ENCODE peak calls at places on chromosomes 12 and 14, in seven cellular contexts. N is uterus, S is IMR-90, I is ovary, T is lower lobe of right lung, A is psoas muscle, B is cardiac muscle cell. U is an unnamed sample.

GRCh38 chr12:23049180-23049579 is 424.2 kb downstream of the ETNK1 start:
- DNase-seq in N (no peak), S (peak; percentile 27), I (no peak), T (no peak), A (no peak), B (no peak), U (no peak)

GRCh38 chr12:6306599-6307220 is 3.8 kb upstream of the PLEKHG6 start:
- DNase-seq in N (no peak), S (no peak), I (no peak), T (no peak), A (no peak), B (no peak), U (no peak)

GRCh38 chr14:91330846-91331245 is 86.3 kb upstream of the GPR68 start:
- DNase-seq in N (no peak), S (no peak), I (no peak), T (no peak), A (no peak), B (no peak), U (no peak)

GRCh38 chr12:67590122-67590795 is 58.3 kb upstream of the DYRK2 start:
- DNase-seq in N (no peak), S (no peak), I (no peak), T (no peak), A (no peak), B (no peak), U (no peak)

GRCh38 chr12:96239711-96240234 is 45.6 kb downstream of the ELK3 start:
- DNase-seq in N (peak; percentile 91), S (no peak), I (no peak), T (no peak), A (no peak), B (peak; percentile 96), U (no peak)

GRCh38 chr14:31944256-31945073 is 132.6 kb upstream of the ARHGAP5 start:
- DNase-seq in N (no peak), S (no peak), I (no peak), T (no peak), A (no peak), B (no peak), U (peak; percentile 95)

GRCh38 chr14:94009767-94010166 is 12.7 kb downstream of the CCDC197 start:
- DNase-seq in N (no peak), S (peak; percentile 63), I (no peak), T (no peak), A (no peak), B (no peak), U (no peak)

GRCh38 chr12:119419371-119419770 is 84.8 kb downstream of the CCDC60 start:
- DNase-seq in N (no peak), S (no peak), I (no peak), T (no peak), A (no peak), B (no peak), U (no peak)

GRCh38 chr14:72611506-72611905 is 282.4 kb downstream of the DPF3 start:
- DNase-seq in N (no peak), S (no peak), I (no peak), T (no peak), A (no peak), B (no peak), U (no peak)

GRCh38 chr12:60308366-60309000 is 712.7 kb downstream of the SLC16A7 start:
- DNase-seq in N (no peak), S (peak; percentile 30), I (no peak), T (no peak), A (no peak), B (no peak), U (no peak)

DNA sequence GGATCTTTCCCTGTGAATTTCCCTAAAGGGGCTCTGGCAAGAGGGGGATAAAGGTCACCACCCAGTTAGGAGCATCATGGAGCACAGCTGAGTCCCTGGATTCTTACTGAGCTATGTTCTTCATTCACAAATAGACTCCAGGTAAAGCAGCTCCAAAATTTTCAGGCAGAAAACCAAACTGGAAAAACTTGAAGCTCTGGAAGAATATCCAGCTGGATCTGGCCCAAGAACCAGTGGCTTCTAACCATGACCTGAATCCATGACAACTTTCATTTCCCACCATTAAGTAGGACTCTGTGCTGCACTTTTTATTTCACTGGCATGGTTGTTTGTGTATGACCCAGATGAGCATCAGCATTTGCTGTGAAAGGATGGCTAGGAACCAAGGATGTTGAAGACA is 180.4 kb upstream of the FKBP4 start:
- DNase-seq in N (no peak), S (peak; percentile 28), I (no peak), T (no peak), A (no peak), B (no peak), U (no peak)
- H3K4me1 ChIP-seq in N (no peaks in the 10 kb centered on the region), S (peaks cover 27% of the 10 kb centered on the region), I (peaks cover 9% of the 10 kb centered on the region), T (peaks cover 5% of the 10 kb centered on the region), A (no peaks in the 10 kb centered on the region), B (no peaks in the 10 kb centered on the region), U (no peaks in the 10 kb centered on the region)

DNA sequence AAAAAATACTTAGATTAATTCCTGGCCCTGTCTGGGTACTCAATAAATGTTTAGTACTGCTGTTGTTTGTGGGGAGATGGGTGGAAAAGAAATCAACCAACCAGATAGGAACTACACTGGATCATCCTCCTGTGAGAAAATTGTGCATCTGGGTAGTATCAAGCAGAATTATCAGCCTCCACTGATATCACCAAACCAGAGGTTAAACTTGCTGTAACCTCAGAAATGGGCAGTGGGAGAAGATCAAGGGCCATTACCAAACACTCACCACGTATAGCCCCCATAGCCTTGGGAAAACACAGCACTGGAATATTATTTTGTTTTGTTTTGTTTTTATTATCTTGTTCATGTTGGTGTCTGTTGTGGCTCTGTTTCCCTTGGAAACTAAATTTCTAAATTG is 19.7 kb downstream of the VEZT start:
- DNase-seq in N (no peak), S (no peak), I (no peak), T (no peak), A (no peak), B (no peak), U (no peak)
- TF ChIP-seq CTCF in N (no peak), S (no peak), I (no peak), T (no peak), A (no peak), B (no peak), U (no peak)

GRCh38 chr12:63007726-63008125 is 72.8 kb upstream of the PPM1H start:
- DNase-seq in N (no peak), S (no peak), I (no peak), T (no peak), A (no peak), B (no peak), U (no peak)

GRCh38 chr12:63003223-63003819 is 68.4 kb upstream of the PPM1H start:
- DNase-seq in N (no peak), S (no peak), I (no peak), T (no peak), A (no peak), B (no peak), U (no peak)

GRCh38 chr12:63010698-63011097 is 75.7 kb upstream of the PPM1H start:
- DNase-seq in N (no peak), S (no peak), I (no peak), T (no peak), A (no peak), B (no peak), U (no peak)

GRCh38 chr12:63008372-63008771 is 73.4 kb upstream of the PPM1H start:
- DNase-seq in N (no peak), S (no peak), I (no peak), T (no peak), A (no peak), B (no peak), U (no peak)

GRCh38 chr12:63006536-63006935 is 71.6 kb upstream of the PPM1H start:
- DNase-seq in N (no peak), S (no peak), I (no peak), T (no peak), A (no peak), B (no peak), U (no peak)
- H3K36me3 ChIP-seq in N (no peaks in the 10 kb centered on the region), S (no peaks in the 10 kb centered on the region), I (no peaks in the 10 kb centered on the region), T (no peaks in the 10 kb centered on the region), A (no peaks in the 10 kb centered on the region), B (no peaks in the 10 kb centered on the region), U (no peaks in the 10 kb centered on the region)

DNA sequence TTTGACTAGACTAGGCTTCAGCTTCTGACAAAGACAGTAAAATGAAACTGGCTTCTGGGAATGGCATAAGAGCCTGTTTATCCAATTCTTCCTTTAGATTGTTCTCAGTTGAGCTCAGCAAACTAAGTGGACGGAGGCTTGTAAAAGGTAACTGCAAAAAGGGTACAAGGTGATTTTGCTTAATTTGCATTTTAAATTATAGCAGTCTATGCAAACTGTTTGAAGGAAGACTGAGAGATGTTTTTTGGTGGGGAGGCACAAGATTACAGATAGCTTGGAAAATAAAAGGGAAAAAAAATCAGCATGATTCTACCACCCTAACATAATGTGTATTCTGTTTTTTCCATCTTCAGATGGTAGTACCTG is 5.0 kb downstream of the SUSD6 start:
- DNase-seq in N (no peak), S (no peak), I (no peak), T (no peak), A (no peak), B (no peak), U (no peak)
- H3K4me1 ChIP-seq in N (peaks cover 14% of the 10 kb centered on the region), S (peaks cover 25% of the 10 kb centered on the region), I (peaks cover 26% of the 10 kb centered on the region), T (peaks cover 88% of the 10 kb centered on the region), A (peaks cover 79% of the 10 kb centered on the region), B (peaks cover 34% of the 10 kb centered on the region), U (peaks cover 51% of the 10 kb centered on the region)